ENCODE peak calls at places on chromosomes 5 and 9, in seven cellular contexts. R, N, L, A, Z, G and J are unnamed samples.

GRCh38 chr9:138006576-138007233 is 129.1 kb downstream of the CACNA1B start:
- DNase-seq in G (no peak), L (no peak), Z (no peak), N (no peak), A (no peak), R (no peak), J (no peak)

GRCh38 chr5:129042306-129042705 is 52.2 kb upstream of the ISOC1 start:
- DNase-seq in R (no peak), G (no peak), N (no peak), L (no peak), A (no peak), Z (no peak), J (no peak)

GRCh38 chr9:79020266-79020665 is 551.5 kb upstream of the TLE4 start:
- DNase-seq in G (no peak), Z (no peak), L (no peak), A (no peak), N (no peak), R (no peak), J (no peak)

GRCh38 chr9:129131300-129132145 is 20.3 kb downstream of the PTPA start:
- DNase-seq in R (peak), G (peak), A (peak), Z (peak), N (no peak), L (peak), J (peak)

GRCh38 chr9:107488400-107489143 is 997 bp downstream of the KLF4 start:
- DNase-seq in R (peak), A (no peak), N (no peak), G (peak), Z (peak), L (no peak), J (peak)

GRCh38 chr9:111994831-111995458 is 98.3 kb downstream of the UGCG start:
- DNase-seq in R (no peak), L (no peak), N (no peak), G (no peak), Z (no peak), A (no peak), J (no peak)

GRCh38 chr9:120925535-120926396 is 830 bp downstream of the TRAF1 start:
- DNase-seq in A (peak), Z (no peak), L (peak), N (peak), R (no peak), G (no peak), J (no peak)

GRCh38 chr5:3375586-3376311 is 219.9 kb upstream of the IRX1 start:
- DNase-seq in A (no peak), G (no peak), Z (no peak), R (no peak), L (no peak), N (no peak), J (no peak)

GRCh38 chr5:121668635-121669034 is 183.0 kb upstream of the FTMT start:
- DNase-seq in Z (no peak), L (no peak), N (peak), A (no peak), R (no peak), G (no peak), J (no peak)

GRCh38 chr9:131709741-131710499 is 30.0 kb downstream of the RAPGEF1 start:
- DNase-seq in R (no peak), Z (no peak), N (no peak), L (peak), G (no peak), A (no peak), J (no peak)

GRCh38 chr9:135227641-135228251 is 140.3 kb downstream of the OLFM1 start:
- DNase-seq in Z (no peak), N (no peak), R (peak), L (no peak), A (no peak), G (peak), J (no peak)

GRCh38 chr5:91038180-91038808 is 344.8 kb downstream of the ARRDC3 start:
- DNase-seq in R (no peak), A (no peak), Z (no peak), L (no peak), N (no peak), G (no peak), J (no peak)

GRCh38 chr5:150438873-150439546 is 10.5 kb downstream of the RPS14 start:
- DNase-seq in Z (peak), A (no peak), G (no peak), N (no peak), L (no peak), R (no peak), J (no peak)

GRCh38 chr5:139733698-139734491 is 61.7 kb upstream of the PSD2 start:
- DNase-seq in G (no peak), Z (no peak), A (no peak), R (no peak), L (no peak), N (no peak), J (no peak)

GRCh38 chr5:174311531-174312269 is 266.2 kb downstream of the NSG2 start:
- DNase-seq in R (peak), Z (peak), A (peak), N (peak), L (peak), G (peak), J (peak)

GRCh38 chr5:158326241-158326640 is 467.3 kb upstream of the CLINT1 start:
- DNase-seq in Z (no peak), A (no peak), G (no peak), N (no peak), R (no peak), L (no peak), J (no peak)

GRCh38 chr5:74072646-74073045 is 446.6 kb downstream of the ARHGEF28 start:
- DNase-seq in A (no peak), L (no peak), R (no peak), N (no peak), G (no peak), Z (no peak), J (no peak)

GRCh38 chr9:12973702-12974101 is 198.9 kb downstream of the LURAP1L start:
- DNase-seq in A (no peak), R (no peak), N (no peak), L (no peak), G (no peak), Z (no peak), J (no peak)

GRCh38 chr5:177081859-177082258 is 4.9 kb upstream of the FGFR4 start:
- DNase-seq in R (no peak), L (no peak), Z (no peak), N (no peak), A (no peak), G (no peak), J (no peak)

GRCh38 chr5:164504141-164504772 is 998.8 kb downstream of the MAT2B start:
- DNase-seq in N (peak), L (no peak), A (no peak), G (no peak), R (no peak), Z (peak), J (peak)

GRCh38 chr5:77437194-77437593 is 54.9 kb downstream of the WDR41 start:
- DNase-seq in N (no peak), A (no peak), L (no peak), R (no peak), Z (no peak), G (no peak), J (no peak)

GRCh38 chr9:85163415-85163814 is 493.9 kb downstream of the NTRK2 start:
- DNase-seq in L (no peak), N (no peak), G (no peak), Z (no peak), R (no peak), A (no peak), J (no peak)

GRCh38 chr9:132147331-132147730 is 14.5 kb upstream of the NTNG2 start:
- DNase-seq in L (no peak), A (no peak), R (no peak), N (no peak), G (no peak), Z (no peak), J (no peak)

GRCh38 chr5:176658007-176658599 is 10.8 kb downstream of the TSPAN17 start:
- DNase-seq in A (peak), L (peak), Z (peak), N (peak), R (peak), G (peak), J (no peak)

GRCh38 chr9:134568116-134568515 is 73.5 kb upstream of the COL5A1 start:
- DNase-seq in R (no peak), L (no peak), N (no peak), Z (no peak), G (no peak), A (no peak), J (peak)

GRCh38 chr5:79236364-79236969 is 536 bp downstream of the JMY start:
- DNase-seq in Z (peak), G (peak), R (peak), A (peak), N (no peak), L (peak), J (peak)

GRCh38 chr5:172886974-172887491 is 53.0 kb downstream of the ERGIC1 start:
- DNase-seq in R (no peak), N (no peak), G (peak), A (no peak), L (no peak), Z (no peak), J (no peak)

GRCh38 chr5:135126688-135127603 is 92.9 kb upstream of the PITX1 start:
- DNase-seq in N (no peak), L (no peak), G (no peak), Z (no peak), A (no peak), R (no peak), J (no peak)

GRCh38 chr5:172788771-172789686 is 18.0 kb upstream of the DUSP1 start:
- DNase-seq in R (peak), L (no peak), G (peak), A (no peak), N (no peak), Z (no peak), J (no peak)

GRCh38 chr5:127683006-127683405 is 20.2 kb upstream of the CCDC192 start:
- DNase-seq in Z (no peak), A (no peak), L (no peak), G (no peak), N (no peak), R (no peak), J (no peak)

GRCh38 chr5:135353952-135354721 is 44.9 kb downstream of the MACROH2A1 start:
- DNase-seq in Z (no peak), G (no peak), A (no peak), L (no peak), R (no peak), N (peak), J (no peak)

GRCh38 chr5:123119334-123119986 is 30.4 kb downstream of the PRDM6 start:
- DNase-seq in Z (peak), G (no peak), N (no peak), L (no peak), A (no peak), R (no peak), J (no peak)

GRCh38 chr5:122183098-122183794 is 53.9 kb downstream of the ZNF474 start:
- DNase-seq in N (peak), L (no peak), G (peak), A (no peak), R (peak), Z (no peak), J (no peak)

GRCh38 chr9:81683704-81684103 is 5.6 kb downstream of the TLE1 start:
- DNase-seq in Z (no peak), G (no peak), R (no peak), N (no peak), L (no peak), A (no peak), J (no peak)

GRCh38 chr9:116234091-116234490 is 80.5 kb downstream of the PAPPA start:
- DNase-seq in R (no peak), G (no peak), L (no peak), A (no peak), N (peak), Z (no peak), J (no peak)

GRCh38 chr5:54090495-54091084 is 219.8 kb downstream of the ARL15 start:
- DNase-seq in G (no peak), N (peak), R (no peak), L (no peak), Z (no peak), A (no peak), J (no peak)
- TF ChIP-seq CTCF in G (no peak), N (peak), R (no peak), L (no peak), Z (no peak), A (no peak), J (no peak)

DNA sequence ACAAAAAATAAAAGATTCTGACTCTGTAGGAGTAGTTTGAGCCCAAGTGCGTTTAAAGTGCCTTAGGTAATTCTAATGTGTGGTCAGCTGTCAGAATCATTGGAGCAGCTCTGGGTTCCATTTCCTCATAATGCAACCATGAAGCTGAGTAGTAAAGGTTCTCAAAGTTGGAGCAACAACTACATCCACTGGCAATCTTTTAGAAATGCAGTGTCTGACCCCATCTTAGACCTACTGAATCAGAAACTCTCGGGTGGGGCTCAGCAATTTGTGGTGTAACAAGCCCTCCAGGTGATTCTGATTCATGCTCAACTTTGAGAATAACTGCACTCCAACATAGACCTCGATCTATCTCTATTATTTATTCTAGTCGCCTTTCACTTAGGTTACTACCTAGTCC is 7.6 kb upstream of the ALDH1A1 start:
- DNase-seq in G (no peak), A (no peak), N (no peak), Z (no peak), L (no peak), R (no peak), J (no peak)
- TF ChIP-seq CTCF in G (no peak), A (no peak), N (no peak), Z (no peak), L (no peak), R (no peak), J (no peak)

GRCh38 chr5:168578506-168579205 is 512 bp downstream of the PANK3 start:
- DNase-seq in N (no peak), G (no peak), R (no peak), Z (peak), L (no peak), A (no peak), J (no peak)
- TF ChIP-seq CTCF in N (no peak), G (no peak), R (no peak), Z (no peak), L (no peak), A (no peak), J (no peak)

GRCh38 chr5:116289276-116289675 is 204.5 kb downstream of the COMMD10 start:
- DNase-seq in R (no peak), L (no peak), A (no peak), N (no peak), G (no peak), Z (peak), J (no peak)
- TF ChIP-seq CTCF in R (no peak), L (no peak), A (no peak), N (no peak), G (no peak), Z (peak), J (no peak)

GRCh38 chr5:100790951-100791350 is 112.1 kb downstream of the ST8SIA4 start:
- DNase-seq in R (no peak), A (no peak), G (no peak), L (no peak), Z (no peak), N (no peak), J (no peak)

GRCh38 chr5:100791376-100791775 is 111.7 kb downstream of the ST8SIA4 start:
- DNase-seq in G (no peak), N (no peak), R (no peak), L (no peak), A (no peak), Z (no peak), J (no peak)

GRCh38 chr5:100788417-100788816 is 114.7 kb downstream of the ST8SIA4 start:
- DNase-seq in A (no peak), Z (no peak), N (no peak), G (no peak), R (no peak), L (no peak), J (no peak)

GRCh38 chr5:100789641-100790160 is 113.4 kb downstream of the ST8SIA4 start:
- DNase-seq in A (no peak), R (no peak), G (no peak), Z (no peak), L (no peak), N (no peak), J (no peak)

DNA sequence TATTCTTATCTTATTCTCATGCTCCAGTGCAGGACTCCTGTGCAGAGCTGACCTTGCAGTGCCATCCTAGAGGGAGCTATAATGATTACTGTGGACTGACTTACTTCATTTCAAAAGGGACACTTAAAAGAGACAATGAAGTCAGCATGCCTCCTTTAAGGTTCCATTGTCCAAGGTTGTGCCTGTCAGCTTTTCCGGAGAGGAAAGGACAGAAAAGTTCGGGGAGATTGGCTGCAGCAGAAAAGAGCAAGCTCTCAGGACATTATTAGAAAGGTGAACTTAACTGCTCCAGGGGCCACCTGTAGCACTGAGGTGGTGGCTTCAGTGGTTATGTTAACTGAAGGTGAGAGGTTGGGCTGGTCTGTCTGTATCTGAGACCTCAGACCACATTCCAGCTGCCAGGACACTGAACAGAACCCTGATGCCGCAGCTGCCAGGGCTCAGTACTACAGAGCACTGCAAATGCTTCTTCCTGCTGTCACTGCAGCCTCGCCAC is 112.9 kb downstream of the ST8SIA4 start:
- DNase-seq in L (no peak), R (no peak), A (no peak), N (no peak), G (no peak), Z (peak), J (no peak)
- TF ChIP-seq CTCF in L (no peak), R (peak), A (no peak), N (no peak), G (no peak), Z (no peak), J (no peak)

DNA sequence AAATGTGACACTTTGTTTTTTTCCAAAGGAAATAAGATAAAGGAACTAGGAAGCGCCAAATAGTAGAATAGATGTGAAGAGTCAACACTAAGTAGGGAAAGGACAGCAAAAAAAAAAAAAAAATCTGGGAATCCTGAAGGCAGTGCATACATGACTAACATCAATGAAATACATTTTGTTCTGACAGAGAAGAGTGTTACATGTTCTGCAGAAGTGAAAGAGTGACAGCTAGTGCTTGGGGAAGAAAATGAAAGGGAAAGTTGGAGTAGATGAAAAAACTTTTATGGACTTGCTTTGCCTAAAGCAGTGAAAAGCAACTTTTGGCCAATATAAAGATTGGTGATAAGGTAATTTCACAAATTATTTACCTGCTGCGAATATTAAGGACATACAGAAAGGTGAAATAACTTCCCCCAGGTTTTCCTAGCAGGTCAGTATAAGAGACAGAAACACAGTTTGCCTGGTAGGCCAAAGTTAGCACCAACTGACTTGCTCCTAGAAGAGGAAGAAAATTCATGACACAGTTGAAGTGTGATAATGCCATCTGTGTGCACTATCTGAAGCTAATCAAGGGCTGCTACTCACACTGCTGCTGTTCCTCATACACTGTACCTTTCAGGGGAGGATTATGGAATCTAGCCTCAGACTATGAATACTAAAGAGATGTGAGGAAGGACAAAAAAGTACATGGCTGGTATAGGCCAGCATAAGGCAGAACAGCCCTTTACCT is 38.6 kb downstream of the RANBP6 start:
- DNase-seq in N (no peak), G (no peak), A (no peak), R (no peak), Z (no peak), L (no peak), J (no peak)
- TF ChIP-seq CTCF in N (no peak), G (no peak), A (no peak), R (no peak), Z (no peak), L (no peak), J (no peak)

DNA sequence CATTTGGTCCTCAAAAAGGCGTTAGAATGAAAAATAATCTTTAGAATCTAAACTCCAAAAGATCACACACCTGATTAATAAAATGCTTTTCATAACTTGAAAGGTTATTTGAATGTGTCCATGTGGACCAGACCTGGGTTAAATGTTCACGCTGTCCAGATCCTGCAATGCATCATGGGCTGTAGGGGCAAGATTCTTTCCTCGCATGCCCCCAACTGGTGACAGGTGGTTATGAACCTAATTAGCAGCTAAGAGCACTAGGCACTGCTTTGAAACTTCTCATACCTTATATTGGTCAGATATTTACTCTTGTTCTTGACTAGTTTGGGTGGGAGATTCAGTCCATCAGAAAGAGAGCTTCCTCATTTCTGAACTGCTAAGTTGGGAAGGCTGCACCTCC is 19.3 kb upstream of the PIP5K1B start:
- DNase-seq in N (no peak), Z (peak), L (no peak), G (no peak), A (no peak), R (no peak), J (no peak)
- TF ChIP-seq CTCF in N (no peak), Z (peak), L (no peak), G (no peak), A (no peak), R (peak), J (no peak)

GRCh38 chr9:114108016-114108833 is 9.1 kb upstream of the KIF12 start:
- DNase-seq in A (peak), R (peak), N (peak), L (peak), Z (peak), G (peak), J (peak)
- TF ChIP-seq CTCF in A (peak), R (peak), N (peak), L (peak), Z (peak), G (peak), J (peak)

DNA sequence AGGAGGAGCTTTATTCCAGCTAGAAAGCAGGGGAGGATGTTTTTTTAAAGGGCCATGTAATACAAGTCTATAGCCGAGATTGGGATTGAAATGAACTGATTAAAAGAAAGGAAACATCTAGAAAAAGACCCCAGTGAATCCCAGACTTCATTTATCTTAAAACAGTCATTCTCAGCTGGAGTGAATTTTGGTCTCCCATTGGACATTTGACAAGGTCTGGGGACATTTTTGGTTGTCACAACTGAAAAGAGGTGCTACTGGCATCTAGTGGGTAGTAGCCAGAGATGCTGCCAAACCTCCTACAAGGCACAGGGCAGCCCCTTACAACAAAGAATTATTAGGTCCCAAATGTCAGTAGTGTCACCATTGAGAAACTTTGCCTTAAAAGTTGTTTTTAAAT is 16.3 kb upstream of the SPINK4 start:
- DNase-seq in A (no peak), Z (no peak), G (no peak), N (no peak), L (no peak), R (no peak), J (no peak)
- TF ChIP-seq CTCF in A (no peak), Z (no peak), G (no peak), N (no peak), L (no peak), R (peak), J (no peak)

GRCh38 chr9:133335924-133336811 is at the start of gene SURF6:
- DNase-seq in Z (peak), L (peak), G (peak), R (peak), N (peak), A (peak), J (peak)
- TF ChIP-seq CTCF in Z (no peak), L (no peak), G (no peak), R (no peak), N (no peak), A (no peak), J (no peak)